ENCODE peak calls at places on chromosome 15, in four cellular contexts. N is AG04450, H is IMR-90, F is fibroblast of pulmonary artery. V is an unnamed sample.

GRCh38 chr15:62569460-62570404 is 404.6 kb upstream of the C2CD4B start:
- DNase-seq in H (peak; percentile 96), F (peak; percentile 71), N (peak; percentile 91), V (peak; percentile 74)

GRCh38 chr15:64917211-64917610 is 5.5 kb downstream of the ANKDD1A start:
- DNase-seq in N (no peak), H (no peak), F (no peak), V (no peak)

GRCh38 chr15:60682615-60683014 is 203.7 kb upstream of the ICE2 start:
- DNase-seq in F (no peak), N (no peak), H (no peak), V (peak; percentile 16)

GRCh38 chr15:39921274-39921638 is 1.2 kb upstream of the GPR176 start:
- DNase-seq in F (no peak), H (no peak), N (no peak), V (no peak)

GRCh38 chr15:41011055-41011815 is 58.0 kb downstream of the CHAC1 start:
- DNase-seq in N (no peak), H (peak; percentile 58), F (peak; percentile 23), V (no peak)

GRCh38 chr15:50824507-50824906 is 59.0 kb upstream of the SPPL2A start:
- DNase-seq in F (no peak), H (no peak), N (no peak), V (peak; percentile 3)

GRCh38 chr15:85770014-85770721 is 24.6 kb downstream of the KLHL25 start:
- DNase-seq in H (no peak), N (no peak), F (no peak), V (no peak)

GRCh38 chr15:32718082-32718821 is 448 bp downstream of the GREM1 start:
- DNase-seq in N (no peak), F (no peak), H (no peak), V (no peak)

GRCh38 chr15:74768771-74769342 is 13.0 kb upstream of the CSK start:
- DNase-seq in H (peak; percentile 41), N (no peak), F (peak; percentile 53), V (peak; percentile 54)

GRCh38 chr15:97023131-97023844 is 692.8 kb downstream of the NR2F2 start:
- DNase-seq in N (no peak), H (no peak), F (peak; percentile 74), V (no peak)

GRCh38 chr15:51314391-51315337 is 23.7 kb downstream of the CYP19A1 start:
- DNase-seq in H (no peak), F (no peak), N (no peak), V (peak; percentile 16)

GRCh38 chr15:74062671-74063070 is 19.7 kb downstream of the GOLGA6A start:
- DNase-seq in N (no peak), H (no peak), F (no peak), V (no peak)

GRCh38 chr15:43769584-43770228 is 7.1 kb downstream of the ELL3 start:
- DNase-seq in F (peak; percentile 78), H (peak; percentile 64), N (peak; percentile 49), V (peak; percentile 78)

GRCh38 chr15:39102431-39102830 is 478.4 kb upstream of the THBS1 start:
- DNase-seq in H (no peak), F (no peak), N (no peak), V (no peak)

GRCh38 chr15:71128939-71129562 is 13.8 kb downstream of the THSD4 start:
- DNase-seq in F (no peak), H (peak; percentile 47), N (no peak), V (no peak)

GRCh38 chr15:82056900-82057825 is 11.3 kb upstream of the MEX3B start:
- DNase-seq in N (no peak), H (no peak), F (no peak), V (no peak)

GRCh38 chr15:77004189-77004588 is 9.3 kb downstream of the PSTPIP1 start:
- DNase-seq in N (no peak), F (no peak), H (no peak), V (no peak)

GRCh38 chr15:77032052-77032646 is 37.2 kb downstream of the PSTPIP1 start:
- DNase-seq in F (no peak), H (no peak), N (no peak), V (no peak)

GRCh38 chr15:69388259-69388658 is 25.9 kb upstream of the KIF23 start:
- DNase-seq in H (no peak), N (no peak), F (no peak), V (peak; percentile 50)

GRCh38 chr15:48925714-48926223 is 38.0 kb downstream of the SHC4 start:
- DNase-seq in F (peak; percentile 89), H (peak; percentile 97), N (peak; percentile 62), V (peak; percentile 90)

GRCh38 chr15:41621200-41622193 is 38.7 kb upstream of the MGA start:
- DNase-seq in H (peak; percentile 77), F (peak; percentile 88), N (peak; percentile 56), V (peak; percentile 77)

GRCh38 chr15:33113666-33114483 is 80.6 kb downstream of the FMN1 start:
- DNase-seq in H (no peak), F (no peak), N (no peak), V (no peak)

GRCh38 chr15:75732809-75733451 is 20.3 kb upstream of the CSPG4 start:
- DNase-seq in F (peak; percentile 73), H (peak; percentile 65), N (no peak), V (peak; percentile 72)

GRCh38 chr15:95932141-95932540 is 398.4 kb upstream of the NR2F2 start:
- DNase-seq in N (no peak), H (no peak), F (no peak), V (no peak)

GRCh38 chr15:61420546-61420945 is 191.4 kb upstream of the RORA start:
- DNase-seq in F (no peak), H (no peak), N (no peak), V (no peak)

GRCh38 chr15:32119694-32120330 is 89.5 kb downstream of the CHRNA7 start:
- DNase-seq in N (no peak), F (no peak), H (no peak), V (no peak)

GRCh38 chr15:39579487-39580116 is 1.3 kb upstream of the THBS1 start:
- DNase-seq in F (peak; percentile 98), N (peak; percentile 96), H (peak; percentile 98), V (peak; percentile 87)

GRCh38 chr15:55902975-55903374 is 90.4 kb downstream of the NEDD4 start:
- DNase-seq in H (peak; percentile 50), N (no peak), F (no peak), V (no peak)

GRCh38 chr15:41853831-41854230 is 15.2 kb downstream of the PLA2G4B start:
- DNase-seq in F (no peak), H (no peak), N (no peak), V (no peak)

GRCh38 chr15:74830868-74831267 is 4.4 kb downstream of the CPLX3 start:
- DNase-seq in F (no peak), N (no peak), H (no peak), V (no peak)

GRCh38 chr15:63234479-63234878 is 42.9 kb upstream of the APH1B start:
- DNase-seq in H (peak; percentile 74), N (no peak), F (peak; percentile 76), V (peak; percentile 86)

GRCh38 chr15:93058128-93058527 is 30.9 kb downstream of the RGMA start:
- DNase-seq in H (no peak), N (no peak), F (no peak), V (no peak)

GRCh38 chr15:63983071-63983711 is 63.1 kb downstream of the DAPK2 start:
- DNase-seq in H (no peak), F (no peak), N (no peak), V (no peak)

GRCh38 chr15:85168642-85169173 is 187.1 kb downstream of the PDE8A start:
- DNase-seq in N (no peak), H (peak; percentile 8), F (no peak), V (no peak)

GRCh38 chr15:57528940-57529565 is 62.7 kb upstream of the MYZAP start:
- DNase-seq in F (no peak), N (no peak), H (no peak), V (no peak)

GRCh38 chr15:92429378-92430066 is 35.8 kb downstream of the ST8SIA2 start:
- DNase-seq in H (peak; percentile 61), N (peak; percentile 27), F (peak; percentile 20), V (peak; percentile 20)

GRCh38 chr15:61049934-61050333 is 179.2 kb downstream of the RORA start:
- DNase-seq in H (peak; percentile 91), N (peak; percentile 52), F (peak; percentile 28), V (no peak)

GRCh38 chr15:40845511-40846284 is 1.9 kb downstream of the SPINT1 start:
- DNase-seq in H (no peak), N (no peak), F (no peak), V (no peak)

GRCh38 chr15:68843425-68844311 is 23.0 kb upstream of the ANP32A start:
- DNase-seq in F (peak; percentile 24), N (no peak), H (no peak), V (peak; percentile 18)

GRCh38 chr15:98536976-98537375 is 111.4 kb upstream of the IGF1R start:
- DNase-seq in F (no peak), N (no peak), H (no peak), V (no peak)

DNA sequence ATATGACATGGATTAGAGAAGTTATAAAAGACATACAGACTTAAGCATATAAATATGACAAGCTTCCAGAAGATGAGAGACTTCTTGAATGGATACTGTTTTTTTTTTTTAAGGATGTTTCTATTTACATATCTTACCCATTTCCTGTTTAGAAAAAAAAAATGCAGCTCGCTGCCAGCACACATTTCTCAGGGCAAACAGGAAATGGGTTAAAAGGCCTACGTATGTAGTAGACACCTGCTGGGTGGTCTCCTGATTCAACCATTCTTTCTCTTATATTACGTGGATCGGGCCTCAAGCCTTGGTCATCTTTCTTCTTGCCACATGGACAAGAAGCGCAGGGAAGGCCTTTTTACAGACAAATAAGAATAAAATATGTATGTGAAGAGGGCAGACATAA is 34.9 kb upstream of the TJP1 start:
- DNase-seq in H (peak; percentile 42), N (no peak), F (peak; percentile 16), V (no peak)
- H3K4me3 ChIP-seq in H (no peak overlapping the region), N (no peak overlapping the region), F (no peak overlapping the region), V (no peak overlapping the region)

GRCh38 chr15:58839485-58839884 is 68.4 kb downstream of the MINDY2 start:
- DNase-seq in F (peak; percentile 31), H (peak; percentile 4), N (no peak), V (peak; percentile 11)
- TF ChIP-seq CTCF in F (peak; percentile 27), H (peak; percentile 10), N (peak; percentile 44), V (peak; percentile 28)

GRCh38 chr15:66681395-66681794 is 20.6 kb upstream of the SMAD6 start:
- DNase-seq in N (no peak), F (no peak), H (no peak), V (no peak)
- H3K4me3 ChIP-seq in N (no peak overlapping the region), F (no peak overlapping the region), H (no peak overlapping the region), V (no peak overlapping the region)

DNA sequence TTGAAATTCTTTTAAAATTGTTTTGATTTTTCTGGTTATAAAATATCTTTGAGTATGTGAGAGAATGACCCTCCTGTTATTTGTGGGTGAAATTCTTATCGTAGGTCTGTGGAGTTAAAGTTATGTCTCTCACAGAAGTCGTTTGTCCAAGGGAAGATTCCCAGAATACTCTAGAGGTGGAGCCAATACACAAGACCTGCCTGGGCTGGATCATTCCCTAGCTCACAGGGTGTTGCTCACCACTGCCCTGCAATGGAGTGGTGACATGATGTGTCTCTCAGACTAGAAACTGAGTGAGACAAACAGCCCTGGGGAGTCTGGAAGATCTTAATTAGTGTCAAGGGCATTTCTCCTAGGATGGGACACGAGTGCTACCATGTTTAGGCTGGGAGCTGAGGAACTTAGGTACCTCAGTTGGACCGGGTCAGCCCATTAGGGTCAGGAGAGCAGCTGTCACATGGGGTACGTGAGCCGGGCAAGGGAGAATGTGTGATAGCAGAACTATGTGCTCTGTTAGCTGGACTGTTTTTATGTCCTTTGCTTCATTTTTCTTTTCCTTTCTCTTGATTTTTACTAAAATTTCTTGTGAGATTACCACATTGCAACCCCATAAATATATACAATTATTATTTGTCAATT is 53.6 kb upstream of the MYO5C start:
- DNase-seq in F (peak; percentile 21), H (peak; percentile 37), N (no peak), V (no peak)
- TF ChIP-seq CTCF in F (no peak), H (peak; percentile 6), N (no peak), V (no peak)

GRCh38 chr15:78203346-78204225 is 30.8 kb downstream of the ACSBG1 start:
- DNase-seq in N (no peak), F (no peak), H (no peak), V (no peak)
- H3K4me3 ChIP-seq in N (no peak overlapping the region), F (no peak overlapping the region), H (no peak overlapping the region), V (no peak overlapping the region)

GRCh38 chr15:89104172-89104564 is 15.9 kb downstream of the ABHD2 start:
- DNase-seq in F (peak; percentile 67), H (peak; percentile 29), N (no peak), V (peak; percentile 48)
- TF ChIP-seq CTCF in F (no peak), H (peak; percentile 4), N (no peak), V (no peak)